ENCODE peak calls at places on chromosomes 1 and 21, in five cellular contexts. M is cardiac fibroblast, H is GM06990, B is uterus, G is GM12865. C is an unnamed sample.

GRCh38 chr1:93434088-93434487 is 13.8 kb upstream of the FNBP1L start:
- DNase-seq in M (no peak), H (no peak), B (no peak), G (no peak), C (no peak)

GRCh38 chr1:913491-914252 is 10.1 kb upstream of the SAMD11 start:
- DNase-seq in G (no peak), H (peak), M (no peak), B (peak), C (no peak)

GRCh38 chr1:7541629-7542028 is 229.5 kb upstream of the VAMP3 start:
- DNase-seq in B (no peak), H (no peak), M (no peak), G (no peak), C (no peak)

GRCh38 chr21:42414928-42415769 is 11.4 kb downstream of the UBASH3A start:
- DNase-seq in M (peak), G (peak), B (no peak), H (peak), C (peak)

GRCh38 chr1:12184008-12184681 is 17.4 kb downstream of the TNFRSF1B start:
- DNase-seq in H (no peak), G (no peak), M (peak), B (peak), C (peak)

GRCh38 chr1:190320952-190321351 is 156.7 kb downstream of the BRINP3 start:
- DNase-seq in G (no peak), M (peak), H (no peak), B (no peak), C (no peak)

GRCh38 chr1:170729608-170730378 is 65.9 kb downstream of the PRRX1 start:
- DNase-seq in M (peak), G (no peak), H (no peak), B (no peak), C (no peak)

GRCh38 chr1:21506804-21507203 is 2.4 kb upstream of the ALPL start:
- DNase-seq in G (no peak), M (no peak), B (no peak), H (no peak), C (no peak)

GRCh38 chr1:179121159-179121938 is 39.5 kb downstream of the TOR3A start:
- DNase-seq in M (peak), B (peak), G (peak), H (no peak), C (peak)

GRCh38 chr1:161738627-161739287 is 10.8 kb upstream of the DUSP12 start:
- DNase-seq in M (peak), B (no peak), G (peak), H (peak), C (peak)

DNA sequence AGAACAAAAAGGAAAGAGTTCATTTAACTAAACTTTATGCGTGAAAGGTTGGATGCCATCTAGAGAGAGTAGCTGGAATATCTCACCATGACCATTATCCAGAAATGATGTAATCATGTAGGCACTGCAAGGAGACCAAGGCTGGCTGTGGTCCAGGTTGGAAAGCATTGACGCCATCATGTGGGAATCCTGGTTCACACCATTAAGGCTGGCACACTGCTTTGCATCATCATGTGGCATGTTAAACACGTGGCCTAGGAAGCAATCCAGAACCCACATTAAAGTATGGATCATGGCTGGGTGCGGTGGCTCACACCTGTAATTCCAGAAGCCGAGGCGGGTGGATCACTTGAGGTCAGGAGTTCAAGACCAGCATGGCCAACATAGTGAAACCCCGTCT is 4.3 kb downstream of the ADAMTS1 start:
- DNase-seq in G (no peak), M (peak), B (peak), H (no peak), C (no peak)
- TF ChIP-seq CTCF in G (no peak), M (no peak), B (no peak), H (no peak), C (no peak)

GRCh38 chr1:42753070-42753469 is 13.0 kb upstream of the CLDN19 start:
- DNase-seq in M (peak), B (no peak), H (no peak), G (no peak), C (no peak)

GRCh38 chr1:42757892-42758275 is 8.9 kb downstream of the P3H1 start:
- DNase-seq in B (no peak), H (no peak), G (no peak), M (no peak), C (no peak)

GRCh38 chr1:42759114-42759513 is 7.7 kb downstream of the P3H1 start:
- DNase-seq in M (no peak), B (no peak), G (no peak), H (no peak), C (no peak)

GRCh38 chr1:42758641-42759040 is 8.2 kb downstream of the P3H1 start:
- DNase-seq in G (no peak), H (no peak), B (no peak), M (no peak), C (no peak)

DNA sequence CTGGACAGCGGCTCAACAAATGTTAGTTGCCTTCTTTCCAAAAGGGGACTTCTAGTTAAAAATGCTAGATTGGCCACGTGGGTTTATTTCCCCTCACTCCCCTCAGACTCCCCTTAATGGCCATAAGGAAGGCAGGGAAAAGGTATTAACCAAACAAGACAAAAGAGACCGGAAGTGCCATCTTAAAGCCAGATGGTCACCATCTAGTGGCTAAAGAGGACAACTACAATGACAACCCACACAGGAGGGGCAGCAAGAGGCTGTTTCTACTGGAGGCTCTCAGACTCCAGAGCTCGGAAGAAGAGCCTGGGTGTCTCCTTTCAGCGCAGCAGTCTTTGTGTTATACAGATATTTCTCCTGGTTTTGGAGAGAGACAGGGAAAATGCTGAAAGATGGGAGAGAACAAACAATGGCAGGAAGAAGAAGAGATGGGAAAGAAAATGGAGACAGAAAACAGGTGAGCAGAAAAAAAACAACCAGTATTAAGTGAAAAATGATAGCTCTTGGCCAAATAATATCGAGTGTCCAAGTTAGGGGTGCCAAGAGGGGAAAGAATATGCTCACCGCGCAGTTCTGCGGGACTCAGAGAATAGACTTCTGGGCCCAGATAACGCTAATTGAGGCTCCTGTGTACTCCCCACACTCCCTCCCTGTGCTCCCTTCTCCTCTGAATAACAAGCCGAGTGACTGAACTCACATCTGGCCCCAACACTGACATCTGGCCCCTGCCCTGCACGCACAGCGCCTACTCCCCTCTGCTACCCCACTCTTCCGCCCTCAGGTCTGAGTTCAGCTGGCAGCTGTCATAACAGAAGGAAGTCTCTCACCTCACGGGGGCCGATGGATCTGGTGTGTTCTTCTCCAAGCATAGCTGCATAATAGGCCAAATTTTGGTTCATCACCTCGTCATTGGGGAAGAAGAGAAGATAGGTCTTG is 9.6 kb downstream of the P3H1 start:
- DNase-seq in M (peak), G (peak), B (no peak), H (no peak), C (peak)
- TF ChIP-seq CTCF in M (peak), G (peak), B (peak), H (peak), C (peak)

GRCh38 chr1:175744833-175745232 is 1.4 kb upstream of the TNR start:
- DNase-seq in H (no peak), B (no peak), M (no peak), G (no peak), C (no peak)
- TF ChIP-seq CTCF in H (peak), B (no peak), M (no peak), G (no peak), C (no peak)

GRCh38 chr1:9262587-9262986 is 28.0 kb downstream of the H6PD start:
- DNase-seq in B (no peak), H (no peak), G (no peak), M (no peak), C (no peak)

GRCh38 chr1:9260086-9260766 is 25.7 kb downstream of the H6PD start:
- DNase-seq in G (no peak), B (no peak), H (no peak), M (no peak), C (no peak)

GRCh38 chr1:9263276-9263855 is 28.8 kb downstream of the H6PD start:
- DNase-seq in M (no peak), G (no peak), H (no peak), B (no peak), C (no peak)

GRCh38 chr1:9262096-9262495 is 27.5 kb downstream of the H6PD start:
- DNase-seq in G (no peak), H (no peak), B (no peak), M (no peak), C (no peak)

DNA sequence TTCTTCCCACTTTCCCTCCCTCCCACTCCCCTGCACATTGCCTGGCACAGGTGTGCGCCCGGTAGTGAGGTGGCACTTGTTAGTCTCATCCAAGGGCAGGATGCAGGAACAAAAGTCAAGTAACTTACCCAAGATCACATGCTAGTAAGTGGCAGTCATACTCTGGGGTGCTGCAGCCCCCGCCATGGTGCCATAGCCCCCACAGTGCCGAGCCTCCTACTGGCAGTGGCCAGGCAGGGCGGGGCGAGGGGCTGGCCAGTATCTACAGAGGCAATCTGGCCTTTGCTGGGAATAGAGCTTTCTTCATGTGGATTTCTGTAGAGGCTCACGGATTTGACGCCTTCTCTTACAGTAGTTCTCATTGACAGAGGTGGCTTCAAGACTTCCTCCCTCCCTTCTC is 26.9 kb downstream of the H6PD start:
- DNase-seq in M (no peak), G (no peak), B (no peak), H (no peak), C (no peak)
- TF ChIP-seq CTCF in M (no peak), G (no peak), B (no peak), H (no peak), C (no peak)

DNA sequence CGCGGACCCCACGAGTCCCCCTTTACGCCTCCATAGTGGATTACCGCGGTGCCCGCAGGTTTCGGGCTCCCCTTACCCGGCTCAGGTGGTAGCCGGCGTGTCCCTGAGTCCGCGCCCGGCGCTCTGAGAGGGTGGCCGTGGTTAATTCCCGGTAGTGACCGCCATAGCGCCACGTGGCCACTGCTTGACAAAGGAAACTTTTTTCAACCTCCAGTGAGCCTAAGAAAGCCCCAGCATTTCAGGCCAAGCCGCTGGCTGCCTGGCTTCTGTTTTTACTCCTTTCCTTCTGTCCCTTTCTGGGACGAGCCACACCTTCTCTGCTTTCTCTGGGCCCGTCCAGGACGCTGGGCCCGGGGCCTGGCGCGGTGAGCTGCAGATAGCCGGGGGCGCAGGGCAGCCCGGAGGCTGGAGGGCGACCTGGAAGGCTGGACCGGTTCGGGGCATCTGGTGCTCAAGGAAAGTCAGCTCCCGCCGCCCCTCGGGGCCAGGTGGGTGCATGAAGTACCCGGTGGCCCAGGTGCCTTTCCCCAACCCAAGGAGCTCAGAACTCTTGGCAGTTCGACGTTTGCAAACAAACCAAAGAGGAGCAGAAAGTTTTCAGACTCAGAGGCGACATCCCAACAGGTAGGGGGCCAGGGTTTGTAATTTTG is 540 bp upstream of the C1orf198 start:
- DNase-seq in B (no peak), G (peak), M (peak), H (peak), C (peak)
- TF ChIP-seq CTCF in B (no peak), G (no peak), M (no peak), H (no peak), C (no peak)

DNA sequence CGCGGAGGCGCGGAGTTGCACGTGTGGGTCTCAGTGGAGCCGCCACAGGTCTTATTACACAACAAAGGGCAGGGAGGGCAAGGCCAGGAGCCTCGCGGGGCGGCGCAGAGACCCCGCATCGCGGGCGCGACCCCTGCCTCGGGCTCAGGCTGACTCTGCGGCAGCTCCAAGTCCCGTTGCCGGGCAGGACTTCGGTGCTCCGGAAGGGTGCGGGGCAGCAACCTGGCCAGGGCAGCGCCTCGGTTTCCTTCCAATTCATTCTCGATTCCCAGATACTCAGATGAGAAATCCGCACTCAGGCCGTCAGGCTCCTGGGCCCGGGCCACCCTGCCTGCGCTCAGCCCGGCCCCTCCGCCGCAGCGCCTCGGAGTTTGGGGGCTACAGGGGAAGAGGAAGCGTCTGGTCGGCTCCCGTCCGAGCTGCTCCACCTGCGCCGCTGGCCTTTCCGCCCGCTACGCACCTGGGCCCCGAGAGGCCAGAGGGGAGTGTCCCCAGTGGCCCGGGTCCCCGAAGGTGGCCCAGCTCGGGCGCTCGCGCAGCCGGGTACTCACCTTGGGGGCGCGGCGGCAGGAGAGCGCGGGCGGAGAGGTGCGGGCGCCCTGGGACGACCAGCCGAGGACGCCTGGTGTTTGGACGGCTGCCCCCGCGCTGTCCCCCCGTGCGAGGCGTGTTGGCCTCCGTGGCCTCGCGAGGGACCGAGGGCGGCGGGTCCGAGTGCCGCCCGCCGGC is 1.2 kb upstream of the PRDM16 start:
- DNase-seq in B (no peak), G (no peak), M (no peak), H (no peak), C (no peak)
- TF ChIP-seq CTCF in B (no peak), G (no peak), M (no peak), H (no peak), C (no peak)